ENCODE peak calls at places on chromosomes 13 and 19, in seven cellular contexts. F is Peyer's patch; B is mesothelial cell of epicardium; T is foreskin fibroblast; J is CD8-positive, alpha-beta T cell; M is astrocyte of the spinal cord; S is mucosa of descending colon. I is an unnamed sample.

GRCh38 chr19:48398329-48399235 is 5.1 kb downstream of the GRIN2D start:
- DNase-seq in F (peak; percentile 90), B (peak; percentile 79), T (peak; percentile 96), J (peak; percentile 89), M (peak; percentile 86), S (peak; percentile 94), I (peak; percentile 94)

GRCh38 chr19:34734601-34735103 is 609 bp downstream of the ZNF181 start:
- DNase-seq in F (no peak), B (no peak), T (no peak), J (no peak), M (no peak), S (no peak), I (no peak)

GRCh38 chr13:26457212-26457611 is 100.3 kb upstream of the WASF3 start:
- DNase-seq in F (no peak), B (no peak), T (peak; percentile 18), J (no peak), M (no peak), S (no peak), I (no peak)

GRCh38 chr13:82976499-82976898 is 905.8 kb downstream of the SLITRK1 start:
- DNase-seq in F (no peak), B (no peak), T (peak; percentile 10), J (no peak), M (no peak), S (no peak), I (peak; percentile 30)

GRCh38 chr19:50328257-50329145 is 676 bp downstream of the KCNC3 start:
- DNase-seq in F (peak; percentile 53), B (no peak), T (peak; percentile 27), J (no peak), M (no peak), S (peak; percentile 68), I (no peak)

GRCh38 chr13:30520571-30520970 is 54.8 kb upstream of the HMGB1 start:
- DNase-seq in F (no peak), B (no peak), T (peak; percentile 78), J (no peak), M (peak; percentile 32), S (no peak), I (peak; percentile 14)

GRCh38 chr19:39971380-39971841 is 446 bp downstream of the PSMC4 start:
- DNase-seq in F (no peak), B (no peak), T (peak; percentile 17), J (no peak), M (no peak), S (peak; percentile 65), I (no peak)

GRCh38 chr19:54608792-54609191 is 15.4 kb downstream of the LILRA1 start:
- DNase-seq in F (no peak), B (no peak), T (no peak), J (no peak), M (no peak), S (no peak), I (no peak)

GRCh38 chr19:39515551-39516191 is 732 bp downstream of the SELENOV start:
- DNase-seq in F (no peak), B (no peak), T (no peak), J (peak; percentile 37), M (no peak), S (no peak), I (no peak)

GRCh38 chr13:19586904-19587634 is 25.7 kb upstream of the TPTE2 start:
- DNase-seq in F (no peak), B (no peak), T (peak; percentile 52), J (peak; percentile 82), M (peak; percentile 9), S (peak; percentile 76), I (peak; percentile 52)

GRCh38 chr13:32901994-32902780 is 114.0 kb upstream of the KL start:
- DNase-seq in F (no peak), B (no peak), T (peak; percentile 67), J (no peak), M (no peak), S (no peak), I (peak; percentile 42)

GRCh38 chr19:54795763-54796162 is 7.6 kb upstream of the KIR2DL4 start:
- DNase-seq in F (no peak), B (no peak), T (no peak), J (no peak), M (no peak), S (no peak), I (no peak)

GRCh38 chr19:1401138-1401888 is at the start of gene GAMT:
- DNase-seq in F (no peak), B (no peak), T (peak; percentile 77), J (peak; percentile 43), M (no peak), S (no peak), I (no peak)

GRCh38 chr19:17411801-17412200 is 6.4 kb upstream of the BST2 start:
- DNase-seq in F (no peak), B (no peak), T (no peak), J (no peak), M (no peak), S (no peak), I (no peak)

GRCh38 chr19:46254776-46255175 is 25.2 kb downstream of the IGFL1 start:
- DNase-seq in F (no peak), B (no peak), T (no peak), J (no peak), M (no peak), S (no peak), I (no peak)

GRCh38 chr19:10603084-10603872 is 16.2 kb upstream of the AP1M2 start:
- DNase-seq in F (peak; percentile 51), B (peak; percentile 46), T (peak; percentile 17), J (peak; percentile 95), M (no peak), S (peak; percentile 85), I (peak; percentile 18)

GRCh38 chr19:2290441-2291184 is 8.6 kb upstream of the PEAK3 start:
- DNase-seq in F (no peak), B (no peak), T (peak; percentile 28), J (no peak), M (no peak), S (no peak), I (no peak)

GRCh38 chr13:97849305-97849704 is 104.2 kb upstream of the IPO5 start:
- DNase-seq in F (no peak), B (no peak), T (peak; percentile 49), J (no peak), M (peak; percentile 37), S (no peak), I (peak; percentile 63)

GRCh38 chr19:29375429-29376093 is 150.2 kb upstream of the VSTM2B start:
- DNase-seq in F (peak; percentile 34), B (no peak), T (no peak), J (no peak), M (no peak), S (no peak), I (no peak)

GRCh38 chr19:12777217-12778019 is 2.1 kb upstream of the HOOK2 start:
- DNase-seq in F (peak; percentile 86), B (peak; percentile 90), T (peak; percentile 92), J (peak; percentile 80), M (peak; percentile 85), S (peak; percentile 88), I (peak; percentile 82)

GRCh38 chr19:12772323-12772722 is 3.0 kb downstream of the HOOK2 start:
- DNase-seq in F (no peak), B (no peak), T (peak; percentile 41), J (no peak), M (no peak), S (no peak), I (no peak)

GRCh38 chr19:12774588-12775555 is at the start of gene HOOK2:
- DNase-seq in F (peak; percentile 99), B (peak; percentile 62), T (no peak), J (peak; percentile 63), M (no peak), S (peak; percentile 98), I (no peak)

GRCh38 chr19:12770922-12771321 is 4.4 kb downstream of the HOOK2 start:
- DNase-seq in F (no peak), B (no peak), T (no peak), J (no peak), M (no peak), S (no peak), I (no peak)

GRCh38 chr19:12773571-12773970 is 1.8 kb downstream of the HOOK2 start:
- DNase-seq in F (no peak), B (no peak), T (peak; percentile 76), J (no peak), M (no peak), S (no peak), I (peak; percentile 52)
- TF ChIP-seq CTCF in F (no peak), B (no peak), T (peak; percentile 43), J (no peak), M (peak; percentile 50), S (no peak), I (peak; percentile 65)

DNA sequence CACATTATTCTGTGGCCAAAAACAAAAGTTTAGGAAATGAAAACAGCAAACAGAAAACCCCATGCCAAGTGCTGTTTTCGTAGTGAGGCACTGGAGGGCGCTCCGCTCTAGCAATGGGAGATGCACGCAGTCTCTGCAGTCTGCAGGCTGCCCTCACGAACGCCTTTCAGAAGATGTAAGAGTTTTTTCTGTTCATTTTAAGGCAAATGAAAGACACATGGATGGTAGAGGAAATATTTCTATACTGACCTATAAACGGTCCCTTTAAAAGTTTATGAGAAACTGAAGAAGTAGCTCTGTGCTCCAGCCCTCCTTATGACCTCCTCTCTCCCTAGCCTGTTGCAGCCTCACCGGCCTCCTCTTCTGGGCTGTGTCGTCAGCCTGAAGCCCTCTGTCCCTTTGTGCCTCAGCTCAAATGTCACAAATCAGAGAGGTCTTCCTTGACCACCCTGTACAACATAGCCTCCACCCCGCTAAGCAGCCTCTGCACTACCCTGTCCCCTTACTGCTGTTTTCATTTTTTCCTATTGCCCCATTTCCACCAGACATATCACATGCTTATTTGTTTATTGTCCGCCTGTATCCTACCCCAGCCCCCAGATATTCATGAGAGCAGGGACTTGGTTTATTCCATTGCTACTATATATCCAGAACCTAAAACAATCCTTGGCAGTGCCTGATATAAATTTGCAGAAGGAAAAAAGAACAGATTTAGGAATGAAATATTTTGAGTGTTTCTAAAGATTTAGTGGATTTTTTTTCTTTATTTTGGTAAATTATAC is 116.4 kb downstream of the TM9SF2 start:
- DNase-seq in F (no peak), B (peak; percentile 54), T (peak; percentile 82), J (peak; percentile 29), M (peak; percentile 48), S (no peak), I (peak; percentile 87)
- TF ChIP-seq CTCF in F (no peak), B (peak; percentile 31), T (peak; percentile 91), J (peak; percentile 44), M (peak; percentile 87), S (no peak), I (peak; percentile 96)

GRCh38 chr19:32342695-32343094 is 2.7 kb upstream of the ZNF507 start:
- DNase-seq in F (no peak), B (no peak), T (no peak), J (no peak), M (no peak), S (no peak), I (no peak)

GRCh38 chr19:32343550-32344262 is 1.7 kb upstream of the ZNF507 start:
- DNase-seq in F (no peak), B (no peak), T (peak; percentile 32), J (no peak), M (no peak), S (no peak), I (no peak)

GRCh38 chr19:32346901-32347300 is 1.5 kb downstream of the ZNF507 start:
- DNase-seq in F (no peak), B (no peak), T (no peak), J (no peak), M (no peak), S (no peak), I (no peak)

GRCh38 chr19:32349724-32350475 is 4.5 kb downstream of the ZNF507 start:
- DNase-seq in F (no peak), B (no peak), T (peak; percentile 17), J (no peak), M (no peak), S (no peak), I (no peak)

GRCh38 chr19:32345261-32346207 is at the start of gene ZNF507:
- DNase-seq in F (peak; percentile 89), B (peak; percentile 89), T (peak; percentile 93), J (peak; percentile 79), M (peak; percentile 76), S (peak; percentile 87), I (peak; percentile 69)
- TF ChIP-seq CTCF in F (no peak), B (no peak), T (no peak), J (no peak), M (peak; percentile 7), S (no peak), I (no peak)

GRCh38 chr19:4375620-4376228 is 24.6 kb downstream of the SH3GL1 start:
- DNase-seq in F (no peak), B (peak; percentile 66), T (peak; percentile 92), J (no peak), M (peak; percentile 66), S (no peak), I (peak; percentile 67)
- TF ChIP-seq CTCF in F (peak; percentile 28), B (peak; percentile 41), T (peak; percentile 58), J (no peak), M (peak; percentile 61), S (no peak), I (peak; percentile 60)

I was measured in choroid plexus epithelial cell.